ENCODE peak calls at places on chromosomes 2 and 18, in eight cellular contexts. One of them, this sample, is unnamed.

GRCh38 chr2:237282568-237283128 is 131.3 kb downstream of the COL6A3 start:
- DNase-seq in bronchial epithelial cell: peak
- DNase-seq in WTC11: no peak
- DNase-seq in body of pancreas: no peak
- DNase-seq in neural crest cell: no peak
- DNase-seq in lower leg skin: no peak
- DNase-seq in upper lobe of right lung: no peak
- DNase-seq in OCI-LY7: no peak
- DNase-seq in this sample: no peak

GRCh38 chr2:181784556-181784955 is 104.2 kb upstream of the NEUROD1 start:
- DNase-seq in bronchial epithelial cell: no peak
- DNase-seq in WTC11: no peak
- DNase-seq in body of pancreas: no peak
- DNase-seq in neural crest cell: no peak
- DNase-seq in lower leg skin: no peak
- DNase-seq in upper lobe of right lung: no peak
- DNase-seq in OCI-LY7: no peak
- DNase-seq in this sample: no peak

GRCh38 chr2:173151671-173152398 is 76.2 kb downstream of the MAP3K20 start:
- DNase-seq in bronchial epithelial cell: peak
- DNase-seq in WTC11: no peak
- DNase-seq in body of pancreas: no peak
- DNase-seq in neural crest cell: no peak
- DNase-seq in lower leg skin: no peak
- DNase-seq in upper lobe of right lung: no peak
- DNase-seq in OCI-LY7: no peak
- DNase-seq in this sample: no peak

GRCh38 chr18:13452448-13452811 is 233.9 kb downstream of the LDLRAD4 start:
- DNase-seq in bronchial epithelial cell: peak
- DNase-seq in WTC11: no peak
- DNase-seq in body of pancreas: no peak
- DNase-seq in neural crest cell: no peak
- DNase-seq in lower leg skin: peak
- DNase-seq in upper lobe of right lung: no peak
- DNase-seq in OCI-LY7: no peak
- DNase-seq in this sample: no peak

GRCh38 chr2:212777020-212777491 is 238.5 kb upstream of the ERBB4 start:
- DNase-seq in bronchial epithelial cell: peak
- DNase-seq in WTC11: no peak
- DNase-seq in body of pancreas: no peak
- DNase-seq in neural crest cell: no peak
- DNase-seq in lower leg skin: no peak
- DNase-seq in upper lobe of right lung: no peak
- DNase-seq in OCI-LY7: peak
- DNase-seq in this sample: no peak

GRCh38 chr2:61238221-61238620 is 76.2 kb downstream of the C2orf74 start:
- DNase-seq in bronchial epithelial cell: no peak
- DNase-seq in WTC11: no peak
- DNase-seq in body of pancreas: no peak
- DNase-seq in neural crest cell: no peak
- DNase-seq in lower leg skin: no peak
- DNase-seq in upper lobe of right lung: no peak
- DNase-seq in OCI-LY7: no peak
- DNase-seq in this sample: no peak

GRCh38 chr2:128178650-128179460 is 87.9 kb downstream of the UGGT1 start:
- DNase-seq in bronchial epithelial cell: peak
- DNase-seq in WTC11: peak
- DNase-seq in body of pancreas: peak
- DNase-seq in neural crest cell: peak
- DNase-seq in lower leg skin: no peak
- DNase-seq in upper lobe of right lung: no peak
- DNase-seq in OCI-LY7: peak
- DNase-seq in this sample: no peak

GRCh38 chr2:72036595-72036994 is 111.1 kb downstream of the CYP26B1 start:
- DNase-seq in bronchial epithelial cell: no peak
- DNase-seq in WTC11: no peak
- DNase-seq in body of pancreas: no peak
- DNase-seq in neural crest cell: no peak
- DNase-seq in lower leg skin: peak
- DNase-seq in upper lobe of right lung: no peak
- DNase-seq in OCI-LY7: no peak
- DNase-seq in this sample: no peak

GRCh38 chr2:11354363-11355154 is 10.1 kb upstream of the ROCK2 start:
- DNase-seq in bronchial epithelial cell: no peak
- DNase-seq in WTC11: no peak
- DNase-seq in body of pancreas: no peak
- DNase-seq in neural crest cell: no peak
- DNase-seq in lower leg skin: no peak
- DNase-seq in upper lobe of right lung: no peak
- DNase-seq in OCI-LY7: no peak
- DNase-seq in this sample: no peak

GRCh38 chr2:26177122-26177521 is 4.2 kb downstream of the GAREM2 start:
- DNase-seq in bronchial epithelial cell: no peak
- DNase-seq in WTC11: no peak
- DNase-seq in body of pancreas: no peak
- DNase-seq in neural crest cell: no peak
- DNase-seq in lower leg skin: peak
- DNase-seq in upper lobe of right lung: no peak
- DNase-seq in OCI-LY7: no peak
- DNase-seq in this sample: no peak

GRCh38 chr2:140586379-140586778 is 1544.4 kb downstream of the LRP1B start:
- DNase-seq in bronchial epithelial cell: peak
- DNase-seq in WTC11: peak
- DNase-seq in body of pancreas: no peak
- DNase-seq in neural crest cell: peak
- DNase-seq in lower leg skin: no peak
- DNase-seq in upper lobe of right lung: no peak
- DNase-seq in OCI-LY7: peak
- DNase-seq in this sample: no peak

DNA sequence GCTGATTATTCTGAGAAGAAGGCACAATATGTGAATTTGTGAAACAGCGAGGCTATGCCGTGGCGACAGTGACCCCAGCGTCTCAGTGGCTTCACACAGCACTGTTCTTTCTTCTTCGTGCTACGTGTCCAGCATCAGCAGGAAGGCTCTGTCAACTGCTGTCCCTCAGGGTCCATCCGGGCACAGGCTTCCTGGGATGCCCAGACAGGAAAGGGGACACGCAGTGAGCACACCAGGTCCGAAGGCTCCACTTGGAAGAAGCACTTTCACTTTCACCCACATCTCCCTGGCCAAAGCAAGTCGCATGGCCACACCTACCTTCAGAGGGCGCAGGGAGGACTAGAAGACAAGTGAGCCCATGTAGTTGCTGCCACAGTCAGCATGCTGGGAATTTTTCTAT is 47.3 kb downstream of the PTGR3 start:
- DNase-seq in bronchial epithelial cell: no peak
- DNase-seq in WTC11: no peak
- DNase-seq in body of pancreas: no peak
- DNase-seq in neural crest cell: no peak
- DNase-seq in lower leg skin: no peak
- DNase-seq in upper lobe of right lung: no peak
- DNase-seq in OCI-LY7: peak
- DNase-seq in this sample: no peak
- TF ChIP-seq CTCF in bronchial epithelial cell: no peak
- TF ChIP-seq CTCF in WTC11: no peak
- TF ChIP-seq CTCF in body of pancreas: no peak
- TF ChIP-seq CTCF in neural crest cell: no peak
- TF ChIP-seq CTCF in lower leg skin: no peak
- TF ChIP-seq CTCF in upper lobe of right lung: peak
- TF ChIP-seq CTCF in OCI-LY7: no peak
- TF ChIP-seq CTCF in this sample: no peak

DNA sequence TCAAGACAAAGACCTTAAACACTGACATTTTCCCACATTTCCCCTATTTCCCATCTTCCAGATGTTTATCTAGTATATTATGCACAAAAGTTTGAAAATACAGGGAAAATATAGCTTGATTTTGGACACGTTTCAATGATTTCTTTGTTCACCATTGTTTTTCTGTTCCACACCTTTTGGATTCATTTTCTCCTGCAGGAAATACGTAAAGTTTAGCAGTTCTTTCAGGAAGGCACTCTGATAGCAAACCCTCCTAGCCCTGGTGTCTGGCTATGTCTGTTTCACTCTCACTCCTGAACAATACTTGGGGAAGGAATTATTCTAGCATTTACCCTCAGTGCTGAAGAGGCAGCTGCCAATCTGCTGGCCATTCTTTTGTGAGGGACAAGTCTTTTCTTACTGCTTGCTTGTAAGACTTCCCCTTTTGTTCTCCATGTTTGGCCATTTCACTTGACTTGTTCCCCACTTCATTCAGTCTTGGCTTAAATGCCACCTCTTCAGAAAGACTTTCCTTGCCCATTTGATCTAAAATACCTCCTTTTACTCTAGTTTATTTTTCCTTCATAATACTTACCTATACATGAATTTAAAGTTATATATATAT is 195.4 kb downstream of the RNF152 start:
- DNase-seq in bronchial epithelial cell: no peak
- DNase-seq in WTC11: no peak
- DNase-seq in body of pancreas: no peak
- DNase-seq in neural crest cell: no peak
- DNase-seq in lower leg skin: no peak
- DNase-seq in upper lobe of right lung: no peak
- DNase-seq in OCI-LY7: no peak
- DNase-seq in this sample: no peak
- TF ChIP-seq CTCF in bronchial epithelial cell: no peak
- TF ChIP-seq CTCF in WTC11: no peak
- TF ChIP-seq CTCF in body of pancreas: no peak
- TF ChIP-seq CTCF in neural crest cell: no peak
- TF ChIP-seq CTCF in lower leg skin: no peak
- TF ChIP-seq CTCF in upper lobe of right lung: no peak
- TF ChIP-seq CTCF in OCI-LY7: no peak
- TF ChIP-seq CTCF in this sample: no peak

DNA sequence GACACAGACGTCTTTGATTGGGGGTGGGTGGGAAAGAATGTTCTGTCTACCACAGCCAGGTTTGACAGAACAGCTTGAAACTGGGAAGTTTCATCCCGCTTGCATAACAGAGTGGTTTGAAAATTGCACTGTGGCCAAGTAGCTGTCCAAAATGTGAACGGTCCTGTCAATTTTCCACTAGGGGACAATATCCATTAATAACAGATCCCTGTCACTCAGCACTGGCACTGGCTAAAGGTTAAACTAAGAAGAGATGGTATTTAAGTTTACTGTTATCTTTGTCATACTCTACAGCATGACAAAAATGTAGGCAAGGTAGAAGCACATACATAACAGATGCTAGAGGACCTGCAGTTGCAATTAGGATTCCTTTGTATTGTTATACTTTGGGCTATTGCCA is 55.6 kb upstream of the ACMSD start:
- DNase-seq in bronchial epithelial cell: peak
- DNase-seq in WTC11: no peak
- DNase-seq in body of pancreas: no peak
- DNase-seq in neural crest cell: peak
- DNase-seq in lower leg skin: no peak
- DNase-seq in upper lobe of right lung: no peak
- DNase-seq in OCI-LY7: peak
- DNase-seq in this sample: no peak
- TF ChIP-seq CTCF in bronchial epithelial cell: peak
- TF ChIP-seq CTCF in WTC11: peak
- TF ChIP-seq CTCF in body of pancreas: no peak
- TF ChIP-seq CTCF in neural crest cell: peak
- TF ChIP-seq CTCF in lower leg skin: no peak
- TF ChIP-seq CTCF in upper lobe of right lung: peak
- TF ChIP-seq CTCF in OCI-LY7: peak
- TF ChIP-seq CTCF in this sample: peak

DNA sequence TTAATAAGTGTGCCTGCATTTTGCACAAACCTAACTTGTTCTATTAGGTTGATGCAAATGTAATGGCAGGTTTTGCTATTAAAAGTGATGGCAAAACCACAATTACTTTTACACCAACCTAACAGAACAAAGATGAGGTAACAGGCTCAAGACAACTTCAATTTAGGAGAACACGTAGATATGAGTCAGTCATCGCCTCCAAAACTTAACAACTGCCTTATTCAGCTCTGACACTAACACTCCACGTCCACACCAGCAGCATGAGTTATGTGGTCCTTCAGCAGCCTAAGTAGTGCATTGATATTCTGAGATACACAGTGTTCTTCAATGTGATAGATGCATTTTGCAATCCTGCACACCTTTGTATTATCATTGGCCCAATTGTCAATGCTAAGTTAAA is 1175.1 kb upstream of the ACVR2A start:
- DNase-seq in bronchial epithelial cell: no peak
- DNase-seq in WTC11: no peak
- DNase-seq in body of pancreas: no peak
- DNase-seq in neural crest cell: no peak
- DNase-seq in lower leg skin: no peak
- DNase-seq in upper lobe of right lung: no peak
- DNase-seq in OCI-LY7: no peak
- DNase-seq in this sample: no peak
- TF ChIP-seq CTCF in bronchial epithelial cell: no peak
- TF ChIP-seq CTCF in WTC11: no peak
- TF ChIP-seq CTCF in body of pancreas: no peak
- TF ChIP-seq CTCF in neural crest cell: no peak
- TF ChIP-seq CTCF in lower leg skin: no peak
- TF ChIP-seq CTCF in upper lobe of right lung: no peak
- TF ChIP-seq CTCF in OCI-LY7: no peak
- TF ChIP-seq CTCF in this sample: no peak

GRCh38 chr2:5102823-5103222 is 589.4 kb upstream of the SOX11 start:
- DNase-seq in bronchial epithelial cell: no peak
- DNase-seq in WTC11: no peak
- DNase-seq in body of pancreas: no peak
- DNase-seq in neural crest cell: no peak
- DNase-seq in lower leg skin: no peak
- DNase-seq in upper lobe of right lung: no peak
- DNase-seq in OCI-LY7: no peak
- DNase-seq in this sample: no peak
- TF ChIP-seq CTCF in bronchial epithelial cell: no peak
- TF ChIP-seq CTCF in WTC11: no peak
- TF ChIP-seq CTCF in body of pancreas: no peak
- TF ChIP-seq CTCF in neural crest cell: no peak
- TF ChIP-seq CTCF in lower leg skin: no peak
- TF ChIP-seq CTCF in upper lobe of right lung: no peak
- TF ChIP-seq CTCF in OCI-LY7: no peak
- TF ChIP-seq CTCF in this sample: no peak

GRCh38 chr18:76874643-76875389 is 52.5 kb downstream of the ZNF236 start:
- DNase-seq in bronchial epithelial cell: no peak
- DNase-seq in WTC11: peak
- DNase-seq in body of pancreas: no peak
- DNase-seq in neural crest cell: no peak
- DNase-seq in lower leg skin: no peak
- DNase-seq in upper lobe of right lung: no peak
- DNase-seq in OCI-LY7: no peak
- DNase-seq in this sample: no peak
- TF ChIP-seq CTCF in bronchial epithelial cell: no peak
- TF ChIP-seq CTCF in WTC11: no peak
- TF ChIP-seq CTCF in body of pancreas: no peak
- TF ChIP-seq CTCF in neural crest cell: no peak
- TF ChIP-seq CTCF in lower leg skin: no peak
- TF ChIP-seq CTCF in upper lobe of right lung: no peak
- TF ChIP-seq CTCF in OCI-LY7: no peak
- TF ChIP-seq CTCF in this sample: no peak

GRCh38 chr2:31192396-31193065 is 24.8 kb downstream of the CAPN14 start:
- DNase-seq in bronchial epithelial cell: no peak
- DNase-seq in WTC11: no peak
- DNase-seq in body of pancreas: no peak
- DNase-seq in neural crest cell: no peak
- DNase-seq in lower leg skin: no peak
- DNase-seq in upper lobe of right lung: no peak
- DNase-seq in OCI-LY7: no peak
- DNase-seq in this sample: no peak
- TF ChIP-seq CTCF in bronchial epithelial cell: no peak
- TF ChIP-seq CTCF in WTC11: no peak
- TF ChIP-seq CTCF in body of pancreas: no peak
- TF ChIP-seq CTCF in neural crest cell: no peak
- TF ChIP-seq CTCF in lower leg skin: no peak
- TF ChIP-seq CTCF in upper lobe of right lung: no peak
- TF ChIP-seq CTCF in OCI-LY7: no peak
- TF ChIP-seq CTCF in this sample: no peak

GRCh38 chr18:52288403-52289004 is 51.5 kb upstream of the DCC start:
- DNase-seq in bronchial epithelial cell: peak
- DNase-seq in WTC11: peak
- DNase-seq in body of pancreas: peak
- DNase-seq in neural crest cell: peak
- DNase-seq in lower leg skin: no peak
- DNase-seq in upper lobe of right lung: peak
- DNase-seq in OCI-LY7: peak
- DNase-seq in this sample: no peak
- TF ChIP-seq CTCF in bronchial epithelial cell: peak
- TF ChIP-seq CTCF in WTC11: peak
- TF ChIP-seq CTCF in body of pancreas: peak
- TF ChIP-seq CTCF in neural crest cell: peak
- TF ChIP-seq CTCF in lower leg skin: no peak
- TF ChIP-seq CTCF in upper lobe of right lung: peak
- TF ChIP-seq CTCF in OCI-LY7: peak
- TF ChIP-seq CTCF in this sample: peak